ENCODE peak calls at places on chromosomes 5 and 9, in five cellular contexts. One of them, this sample, is unnamed.

GRCh38 chr5:133390416-133391155 is 221.8 kb downstream of the FSTL4 start:
- DNase-seq in Panc1: no peak
- DNase-seq in adrenal gland: no peak
- DNase-seq in cardiac fibroblast: no peak
- DNase-seq in Peyer's patch: peak
- DNase-seq in this sample: no peak

GRCh38 chr9:27150758-27151431 is 41.9 kb downstream of the TEK start:
- DNase-seq in Panc1: no peak
- DNase-seq in cardiac fibroblast: peak
- DNase-seq in Peyer's patch: no peak
- DNase-seq in adrenal gland: no peak
- DNase-seq in this sample: no peak

GRCh38 chr5:42021119-42021518 is 96.0 kb downstream of the FBXO4 start:
- DNase-seq in Panc1: no peak
- DNase-seq in Peyer's patch: no peak
- DNase-seq in cardiac fibroblast: peak
- DNase-seq in adrenal gland: no peak
- DNase-seq in this sample: no peak

GRCh38 chr9:91427873-91428272 is 4.2 kb upstream of the NFIL3 start:
- DNase-seq in Panc1: no peak
- DNase-seq in cardiac fibroblast: peak
- DNase-seq in adrenal gland: no peak
- DNase-seq in Peyer's patch: no peak
- DNase-seq in this sample: no peak

GRCh38 chr5:177116631-177117373 is 16.8 kb upstream of the NSD1 start:
- DNase-seq in adrenal gland: peak
- DNase-seq in Panc1: no peak
- DNase-seq in cardiac fibroblast: peak
- DNase-seq in Peyer's patch: peak
- DNase-seq in this sample: peak

GRCh38 chr5:148864113-148864841 is 37.9 kb downstream of the ADRB2 start:
- DNase-seq in Peyer's patch: no peak
- DNase-seq in adrenal gland: no peak
- DNase-seq in Panc1: no peak
- DNase-seq in cardiac fibroblast: peak
- DNase-seq in this sample: peak

GRCh38 chr5:94524841-94525697 is 93.3 kb downstream of the KIAA0825 start:
- DNase-seq in Panc1: peak
- DNase-seq in Peyer's patch: no peak
- DNase-seq in adrenal gland: no peak
- DNase-seq in cardiac fibroblast: peak
- DNase-seq in this sample: peak

GRCh38 chr9:95005276-95006141 is 279.0 kb downstream of the AOPEP start:
- DNase-seq in Panc1: no peak
- DNase-seq in Peyer's patch: no peak
- DNase-seq in cardiac fibroblast: peak
- DNase-seq in adrenal gland: no peak
- DNase-seq in this sample: no peak

DNA sequence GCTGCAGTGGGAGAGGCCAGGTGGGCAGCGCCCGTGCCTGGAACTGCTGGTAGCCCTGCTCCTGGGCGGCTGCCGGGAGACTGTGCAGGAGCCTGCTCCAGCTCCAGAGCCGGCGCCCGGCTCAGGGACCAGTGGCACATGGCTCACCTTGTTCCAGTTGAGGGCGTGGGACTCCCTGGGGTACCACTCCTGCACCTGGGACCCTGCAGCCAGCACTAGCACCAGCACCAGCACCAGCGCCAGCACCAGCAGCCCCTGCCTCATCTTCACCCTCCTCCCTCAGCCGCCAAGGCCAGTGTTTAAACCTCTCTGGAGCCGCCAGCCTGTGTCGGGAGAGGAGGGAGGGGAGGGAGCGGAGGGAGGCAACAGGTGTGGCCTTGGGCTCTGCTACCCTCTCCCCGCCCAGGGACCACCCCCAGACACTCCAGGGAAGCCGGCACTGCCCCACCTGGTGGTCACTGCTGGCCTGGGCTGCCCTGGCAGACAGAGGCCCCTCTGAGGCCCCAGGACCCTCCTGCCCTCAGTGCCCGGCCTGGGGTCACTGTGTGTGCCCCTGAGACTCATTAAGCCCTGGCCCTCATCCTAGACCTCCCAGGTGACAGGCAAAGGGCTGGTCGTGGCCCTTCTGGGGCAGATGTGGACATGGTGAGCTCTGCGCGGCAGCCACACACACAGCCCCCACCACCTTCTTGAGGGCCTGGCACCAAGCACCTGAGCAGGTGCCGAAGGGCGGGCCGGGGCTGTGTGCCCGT is at the start of gene LCN10:
- DNase-seq in Peyer's patch: no peak
- DNase-seq in cardiac fibroblast: no peak
- DNase-seq in Panc1: no peak
- DNase-seq in adrenal gland: no peak
- DNase-seq in this sample: no peak
- TF ChIP-seq CTCF in Peyer's patch: peak
- TF ChIP-seq CTCF in cardiac fibroblast: peak
- TF ChIP-seq CTCF in Panc1: peak
- TF ChIP-seq CTCF in adrenal gland: no peak
- TF ChIP-seq CTCF in this sample: peak

GRCh38 chr9:9938432-9938831 is 674.4 kb downstream of the PTPRD start:
- DNase-seq in Peyer's patch: no peak
- DNase-seq in Panc1: no peak
- DNase-seq in cardiac fibroblast: no peak
- DNase-seq in adrenal gland: no peak
- DNase-seq in this sample: no peak

GRCh38 chr9:9942764-9943424 is 669.9 kb downstream of the PTPRD start:
- DNase-seq in cardiac fibroblast: peak
- DNase-seq in Panc1: peak
- DNase-seq in Peyer's patch: peak
- DNase-seq in adrenal gland: peak
- DNase-seq in this sample: no peak
- TF ChIP-seq CTCF in cardiac fibroblast: peak
- TF ChIP-seq CTCF in Panc1: peak
- TF ChIP-seq CTCF in Peyer's patch: peak
- TF ChIP-seq CTCF in adrenal gland: peak
- TF ChIP-seq CTCF in this sample: peak

DNA sequence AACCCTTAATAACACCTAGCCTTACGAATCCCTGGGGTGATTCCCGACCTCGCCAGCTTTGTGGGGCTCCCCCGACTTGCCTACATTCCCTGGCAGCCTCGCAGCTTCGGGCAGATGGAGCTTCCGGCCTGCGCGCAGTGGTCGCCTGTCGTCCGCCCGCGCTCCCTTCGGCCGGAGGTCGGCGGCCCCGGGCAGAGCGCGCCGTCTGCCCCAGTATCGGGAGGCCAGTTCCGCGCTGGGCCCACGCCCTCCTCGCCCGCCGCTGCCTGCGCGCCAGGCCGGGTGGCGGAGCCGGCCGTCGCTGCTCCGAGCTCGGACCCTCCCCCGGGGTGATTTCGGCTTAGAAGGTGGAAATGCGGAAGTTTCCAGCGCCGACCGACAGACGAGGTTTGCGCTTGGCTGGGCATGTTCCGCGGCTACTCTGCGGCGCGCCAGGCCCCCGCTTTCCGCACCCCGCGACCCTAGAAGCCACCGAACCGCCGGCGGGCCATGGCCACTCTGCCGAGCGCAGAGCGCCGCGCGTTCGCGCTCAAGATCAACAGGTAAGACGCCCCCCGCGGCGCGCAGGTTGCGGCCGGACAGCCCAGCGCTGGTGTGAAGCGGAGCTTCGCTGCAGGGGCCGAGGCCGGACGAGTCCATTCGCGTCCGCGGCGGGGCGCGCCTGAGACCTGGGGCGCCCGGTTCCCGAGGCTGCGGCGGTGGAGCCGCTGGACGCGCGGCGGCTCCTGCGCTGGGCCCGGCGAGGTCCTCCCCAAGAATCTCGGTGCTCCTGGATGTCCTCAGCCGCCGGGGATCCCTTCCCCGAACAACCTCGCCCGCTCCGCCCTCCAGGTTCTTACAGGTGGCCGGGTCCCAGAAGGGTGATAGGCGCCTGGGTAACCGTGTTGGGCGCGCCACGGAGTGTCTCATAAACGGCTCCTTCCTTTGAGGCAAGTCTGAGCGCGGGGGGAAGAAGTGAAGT is at the start of gene DOCK8:
- DNase-seq in adrenal gland: peak
- DNase-seq in cardiac fibroblast: peak
- DNase-seq in Peyer's patch: peak
- DNase-seq in Panc1: no peak
- DNase-seq in this sample: peak
- TF ChIP-seq CTCF in adrenal gland: no peak
- TF ChIP-seq CTCF in cardiac fibroblast: no peak
- TF ChIP-seq CTCF in Peyer's patch: peak
- TF ChIP-seq CTCF in Panc1: peak
- TF ChIP-seq CTCF in this sample: no peak

DNA sequence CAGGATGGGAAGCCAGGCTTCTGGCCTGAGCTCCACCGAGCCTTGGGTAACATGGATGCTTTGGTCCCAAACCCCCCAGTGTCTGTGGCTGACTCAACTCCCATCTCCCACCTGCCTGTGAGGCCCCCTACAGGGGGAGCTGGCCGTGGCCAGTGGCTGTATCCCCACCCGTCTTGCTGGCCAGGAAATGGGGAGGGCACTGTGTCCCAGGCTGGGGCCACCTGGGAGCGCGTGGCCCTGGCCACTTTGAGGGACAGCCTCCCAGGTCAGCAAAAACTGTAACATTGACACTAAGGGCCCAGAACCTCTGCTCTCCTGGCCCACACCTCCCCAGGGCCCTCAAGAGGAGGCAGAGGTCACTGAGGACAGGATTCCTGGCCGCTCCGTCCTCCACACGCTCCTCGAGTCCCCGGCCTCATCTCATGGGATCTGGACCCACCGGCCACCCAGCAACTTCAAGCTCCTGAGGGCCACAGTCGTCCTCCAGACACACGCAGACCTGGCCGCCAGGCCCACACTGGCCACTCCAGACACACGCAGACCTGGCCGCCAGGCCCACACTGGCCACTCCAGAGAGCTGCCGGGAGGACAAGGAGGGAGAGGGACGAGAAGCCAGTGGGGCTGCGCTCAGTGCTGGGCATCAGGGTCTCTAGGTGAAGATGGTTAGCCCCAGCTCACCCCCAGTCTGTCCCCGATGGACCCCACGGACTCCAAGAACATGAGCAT is 44.2 kb downstream of the DBH start:
- DNase-seq in Panc1: no peak
- DNase-seq in adrenal gland: no peak
- DNase-seq in cardiac fibroblast: no peak
- DNase-seq in Peyer's patch: no peak
- DNase-seq in this sample: no peak
- TF ChIP-seq CTCF in Panc1: no peak
- TF ChIP-seq CTCF in adrenal gland: no peak
- TF ChIP-seq CTCF in cardiac fibroblast: no peak
- TF ChIP-seq CTCF in Peyer's patch: no peak
- TF ChIP-seq CTCF in this sample: no peak

DNA sequence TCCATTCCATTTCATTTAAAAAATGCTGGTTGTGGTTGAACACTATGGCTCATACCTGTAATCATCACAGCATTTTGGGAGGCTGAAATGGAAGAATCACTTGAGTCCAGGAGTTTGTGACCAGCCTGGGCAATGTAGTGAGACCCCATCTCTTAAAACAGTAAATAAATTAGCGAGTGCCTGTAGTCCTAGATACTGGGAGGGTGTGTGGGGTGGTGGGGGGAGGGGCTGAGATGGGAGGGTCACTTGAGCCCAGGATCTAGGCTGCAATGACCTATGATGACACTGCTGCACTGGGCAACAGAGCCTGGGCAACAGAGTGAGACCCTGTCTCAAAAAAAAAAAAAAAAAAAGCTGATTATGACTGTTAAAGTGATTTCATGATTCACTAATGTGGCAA is 29.1 kb downstream of the DDX46 start:
- DNase-seq in Peyer's patch: no peak
- DNase-seq in cardiac fibroblast: no peak
- DNase-seq in Panc1: no peak
- DNase-seq in adrenal gland: no peak
- DNase-seq in this sample: no peak
- TF ChIP-seq CTCF in Peyer's patch: no peak
- TF ChIP-seq CTCF in cardiac fibroblast: no peak
- TF ChIP-seq CTCF in Panc1: no peak
- TF ChIP-seq CTCF in adrenal gland: no peak
- TF ChIP-seq CTCF in this sample: no peak

DNA sequence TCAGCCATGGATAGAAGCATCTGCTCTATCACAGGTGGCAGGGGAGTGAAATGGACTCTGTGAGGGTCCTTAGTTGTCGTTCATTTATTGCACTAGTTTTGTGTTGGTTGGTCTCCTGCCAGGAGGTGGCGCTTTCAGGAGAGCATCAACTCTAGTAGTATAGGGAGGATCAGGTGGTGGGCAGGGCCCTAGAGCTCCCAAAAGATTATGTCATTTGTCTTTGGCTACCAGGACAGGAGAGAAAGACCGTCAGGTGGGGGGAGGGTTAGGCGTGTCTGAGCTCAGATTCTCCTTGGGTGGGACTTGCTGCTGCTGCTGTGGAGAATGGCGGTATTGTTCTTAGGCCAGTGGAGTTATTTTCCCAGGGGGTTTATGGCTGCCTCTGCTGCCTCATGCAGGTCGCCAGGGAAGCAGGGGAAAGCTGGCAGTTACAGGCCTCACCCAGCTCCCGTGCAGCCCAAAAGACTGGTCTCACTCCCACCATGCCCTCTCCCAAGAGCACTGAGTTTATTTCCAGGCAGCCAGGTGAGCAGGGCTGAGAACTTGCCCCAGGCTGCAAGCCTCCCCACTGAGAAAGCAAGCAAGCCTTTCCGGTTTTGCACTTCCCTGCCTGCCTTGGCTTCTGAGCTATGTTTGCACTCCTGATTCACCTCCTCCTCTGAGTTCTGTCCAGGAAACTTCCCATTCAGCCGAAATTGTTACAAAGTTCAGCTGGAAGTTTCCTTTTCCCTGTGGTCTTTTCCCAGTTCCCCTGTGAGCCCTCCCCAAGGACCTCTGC is 317.3 kb downstream of the TAF11L14 start:
- DNase-seq in adrenal gland: no peak
- DNase-seq in Panc1: no peak
- DNase-seq in cardiac fibroblast: no peak
- DNase-seq in Peyer's patch: no peak
- DNase-seq in this sample: no peak
- TF ChIP-seq CTCF in adrenal gland: no peak
- TF ChIP-seq CTCF in Panc1: peak
- TF ChIP-seq CTCF in cardiac fibroblast: no peak
- TF ChIP-seq CTCF in Peyer's patch: no peak
- TF ChIP-seq CTCF in this sample: no peak

GRCh38 chr5:134526483-134527155 is 1.1 kb downstream of the JADE2 start:
- DNase-seq in cardiac fibroblast: peak
- DNase-seq in Panc1: no peak
- DNase-seq in adrenal gland: peak
- DNase-seq in Peyer's patch: peak
- DNase-seq in this sample: no peak
- TF ChIP-seq CTCF in cardiac fibroblast: peak
- TF ChIP-seq CTCF in Panc1: no peak
- TF ChIP-seq CTCF in adrenal gland: peak
- TF ChIP-seq CTCF in Peyer's patch: peak
- TF ChIP-seq CTCF in this sample: peak

GRCh38 chr5:172646716-172647285 is 5.7 kb downstream of the NEURL1B start:
- DNase-seq in cardiac fibroblast: peak
- DNase-seq in Peyer's patch: no peak
- DNase-seq in adrenal gland: no peak
- DNase-seq in Panc1: no peak
- DNase-seq in this sample: no peak
- TF ChIP-seq CTCF in cardiac fibroblast: peak
- TF ChIP-seq CTCF in Peyer's patch: peak
- TF ChIP-seq CTCF in adrenal gland: no peak
- TF ChIP-seq CTCF in Panc1: peak
- TF ChIP-seq CTCF in this sample: peak